ENCODE peak calls at places on chromosome 1, in four cellular contexts. B, U, F and T are unnamed samples.

GRCh38 chr1:80444171-80444570 is 1356.6 kb upstream of the ADGRL2 start:
- DNase-seq in U (no peak), B (no peak), F (no peak), T (no peak)

GRCh38 chr1:62318756-62319544 is at the start of gene KANK4:
- DNase-seq in B (peak; percentile 77), F (peak; percentile 17), U (peak; percentile 85), T (no peak)

GRCh38 chr1:39462074-39462473 is 29.4 kb upstream of the BMP8A start:
- DNase-seq in F (no peak), B (no peak), U (no peak), T (no peak)

GRCh38 chr1:113405573-113405972 is 15.3 kb downstream of the MAGI3 start:
- DNase-seq in B (peak; percentile 61), U (no peak), F (no peak), T (no peak)

GRCh38 chr1:10768552-10768951 is 27.9 kb downstream of the CASZ1 start:
- DNase-seq in F (no peak), B (no peak), U (no peak), T (no peak)

GRCh38 chr1:248792342-248792741 is 33.4 kb downstream of the SH3BP5L start:
- DNase-seq in U (no peak), F (no peak), B (no peak), T (no peak)

GRCh38 chr1:110309768-110310167 is 29.4 kb upstream of the RBM15 start:
- DNase-seq in B (no peak), U (no peak), F (no peak), T (no peak)

GRCh38 chr1:211183924-211184323 is 50.0 kb upstream of the KCNH1 start:
- DNase-seq in F (no peak), B (no peak), U (no peak), T (no peak)

GRCh38 chr1:93076268-93076667 is 2.8 kb upstream of the MTF2 start:
- DNase-seq in U (no peak), F (no peak), B (no peak), T (no peak)

GRCh38 chr1:156062189-156062588 is 1.2 kb downstream of the RAB25 start:
- DNase-seq in B (no peak), U (no peak), F (no peak), T (no peak)

GRCh38 chr1:220791959-220792358 is 5.2 kb downstream of the MTARC1 start:
- DNase-seq in F (no peak), B (no peak), U (no peak), T (no peak)

GRCh38 chr1:220788146-220788545 is 1.4 kb downstream of the MTARC1 start:
- DNase-seq in U (no peak), B (peak; percentile 21), F (no peak), T (no peak)

GRCh38 chr1:220788900-220789299 is 2.2 kb downstream of the MTARC1 start:
- DNase-seq in U (no peak), F (no peak), B (no peak), T (no peak)

GRCh38 chr1:220789532-220790147 is 2.9 kb downstream of the MTARC1 start:
- DNase-seq in B (peak; percentile 27), U (no peak), F (no peak), T (no peak)

GRCh38 chr1:220791287-220791686 is 4.6 kb downstream of the MTARC1 start:
- DNase-seq in B (no peak), F (no peak), U (peak; percentile 32), T (no peak)
- TF ChIP-seq PBX3 in B (no peak), F (no peak), U (no peak), T (no peak)

GRCh38 chr1:200530551-200531261 is 89.8 kb downstream of the KIF14 start:
- DNase-seq in U (no peak), B (no peak), F (no peak), T (no peak)
- H3K4me2 ChIP-seq in U (no peak overlapping the region), B (no peak overlapping the region), F (no peak overlapping the region), T (no peak overlapping the region)

GRCh38 chr1:23868848-23869450 is 859 bp upstream of the FUCA1 start:
- DNase-seq in U (peak; percentile 42), B (no peak), F (peak; percentile 31), T (no peak)
- TF ChIP-seq PBX3 in U (no peak), B (no peak), F (no peak), T (no peak)

DNA sequence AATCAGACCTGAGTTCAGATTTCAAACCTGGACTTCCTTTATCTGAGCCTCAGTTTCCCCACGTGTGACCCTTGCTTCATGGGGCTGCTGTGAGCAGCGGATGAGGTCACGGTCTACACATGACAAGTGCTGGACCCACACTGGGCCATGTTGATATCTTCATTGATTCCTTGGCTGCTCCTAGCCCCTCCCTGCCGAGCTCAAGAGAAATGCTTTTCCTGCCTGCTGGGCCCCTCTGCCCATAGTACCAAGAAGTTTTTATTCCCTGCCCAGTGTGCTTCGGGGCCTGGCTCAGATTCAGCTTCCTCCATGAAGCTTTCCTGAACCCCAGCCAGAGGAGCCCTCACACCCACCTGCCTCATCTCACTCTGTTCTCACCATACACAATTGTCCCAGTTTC is 181.6 kb downstream of the PTPRU start:
- DNase-seq in U (no peak), F (no peak), B (no peak), T (no peak)
- H3K4me2 ChIP-seq in U (no peak overlapping the region), F (no peak overlapping the region), B (no peak overlapping the region), T (no peak overlapping the region)

DNA sequence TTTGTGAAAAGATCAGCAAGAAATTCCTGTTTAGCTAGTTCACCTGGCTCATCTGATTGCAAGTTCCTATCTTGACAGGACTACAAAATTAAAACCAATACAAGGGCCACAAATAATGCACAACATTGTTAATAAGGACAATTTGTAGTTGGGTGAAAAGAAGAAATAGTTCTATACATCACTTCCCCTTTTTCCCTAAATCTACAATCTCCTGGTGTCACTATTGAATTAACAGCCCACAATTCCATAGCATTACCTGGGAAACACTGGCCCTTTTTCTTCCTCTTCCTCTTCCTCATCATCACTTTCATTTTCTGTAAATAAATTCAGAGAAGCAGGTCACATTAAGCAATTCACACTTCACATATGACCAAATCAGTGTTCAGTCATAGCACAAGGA is 366.9 kb downstream of the FAM72C start:
- DNase-seq in F (no peak), B (no peak), U (no peak), T (no peak)
- TF ChIP-seq PBX3 in F (no peak), B (no peak), U (no peak), T (no peak)

GRCh38 chr1:12162459-12163137 is 4.2 kb upstream of the TNFRSF1B start:
- DNase-seq in F (no peak), B (no peak), U (no peak), T (no peak)

GRCh38 chr1:12159826-12160225 is 7.0 kb upstream of the TNFRSF1B start:
- DNase-seq in F (no peak), B (no peak), U (no peak), T (no peak)

GRCh38 chr1:12161662-12162458 is 4.9 kb upstream of the TNFRSF1B start:
- DNase-seq in F (peak; percentile 50), U (no peak), B (no peak), T (peak; percentile 88)

GRCh38 chr1:12163210-12163609 is 3.6 kb upstream of the TNFRSF1B start:
- DNase-seq in B (no peak), F (no peak), U (no peak), T (no peak)

GRCh38 chr1:12161324-12161661 is 5.5 kb upstream of the TNFRSF1B start:
- DNase-seq in U (no peak), F (no peak), B (no peak), T (no peak)
- H3K4me2 ChIP-seq in U (peak overlapping the region; percentile 52), F (peak overlapping the region; percentile 61), B (no peak overlapping the region), T (peak overlapping the region; percentile 73)